ENCODE peak calls at places on chromosomes 12 and 14, in six cellular contexts. I is mesendoderm, Q is NCI-H748 treated with DMSO at 0.1 percent for 48 hours, B is AG09309, N is astrocyte of the hippocampus, G is GM13976. J is an unnamed sample.

GRCh38 chr12:9727813-9728212 is 5.1 kb downstream of the CLECL1 start:
- DNase-seq in I (no peak), Q (no peak), B (no peak), N (no peak), G (no peak), J (no peak)

GRCh38 chr12:70985850-70986249 is 65.3 kb upstream of the PTPRR start:
- DNase-seq in I (no peak), Q (no peak), B (no peak), N (no peak), G (no peak), J (peak; percentile 84)

GRCh38 chr12:41288188-41288811 is 100.2 kb downstream of the PDZRN4 start:
- DNase-seq in I (no peak), Q (peak; percentile 96), B (no peak), N (no peak), G (no peak), J (no peak)

GRCh38 chr14:50060871-50061663 is 55.3 kb downstream of the VCPKMT start:
- DNase-seq in I (peak; percentile 90), Q (no peak), B (peak; percentile 85), N (peak; percentile 84), G (peak; percentile 62), J (peak; percentile 96)

GRCh38 chr12:32307352-32307751 is 92.0 kb upstream of the FGD4 start:
- DNase-seq in I (peak; percentile 38), Q (no peak), B (no peak), N (no peak), G (no peak), J (no peak)

GRCh38 chr12:76144253-76144564 is 59.7 kb upstream of the NAP1L1 start:
- DNase-seq in I (no peak), Q (no peak), B (no peak), N (peak; percentile 44), G (no peak), J (peak; percentile 42)

GRCh38 chr12:44367916-44368315 is 508.2 kb downstream of the NELL2 start:
- DNase-seq in I (no peak), Q (no peak), B (no peak), N (no peak), G (no peak), J (no peak)

GRCh38 chr14:50056457-50056856 is 59.9 kb downstream of the VCPKMT start:
- DNase-seq in I (peak; percentile 41), Q (no peak), B (no peak), N (no peak), G (no peak), J (no peak)

GRCh38 chr12:88472248-88472647 is 108.0 kb downstream of the KITLG start:
- DNase-seq in I (no peak), Q (no peak), B (no peak), N (peak; percentile 35), G (no peak), J (peak; percentile 17)

GRCh38 chr14:23128969-23129758 is 10.1 kb upstream of the CEBPE start:
- DNase-seq in I (no peak), Q (no peak), B (no peak), N (no peak), G (no peak), J (no peak)

GRCh38 chr14:22839159-22839779 is 2.9 kb downstream of the MMP14 start:
- DNase-seq in I (peak; percentile 54), Q (no peak), B (no peak), N (no peak), G (peak; percentile 18), J (peak; percentile 49)

GRCh38 chr12:124321040-124321481 is 26.2 kb downstream of the RFLNA start:
- DNase-seq in I (peak; percentile 57), Q (no peak), B (no peak), N (peak; percentile 82), G (peak; percentile 88), J (peak; percentile 78)

GRCh38 chr12:109963743-109964429 is 32.3 kb downstream of the GIT2 start:
- DNase-seq in I (no peak), Q (no peak), B (peak; percentile 57), N (peak; percentile 63), G (no peak), J (peak; percentile 53)

GRCh38 chr12:50685641-50686040 is 78.3 kb upstream of the ATF1 start:
- DNase-seq in I (peak; percentile 67), Q (no peak), B (no peak), N (no peak), G (no peak), J (no peak)

GRCh38 chr12:63307849-63308248 is 156.8 kb upstream of the AVPR1A start:
- DNase-seq in I (no peak), Q (no peak), B (no peak), N (no peak), G (no peak), J (no peak)

J was measured in adipocyte.